ENCODE peak calls at places on chromosomes 5 and 9, in seven cellular contexts. One of them, this sample, is unnamed.

GRCh38 chr5:128919542-128919941 is 45.7 kb upstream of the SLC27A6 start:
- DNase-seq in GM23248: no peak
- DNase-seq in stomach: no peak
- DNase-seq in LoVo: no peak
- DNase-seq in body of pancreas: no peak
- DNase-seq in astrocyte of the spinal cord: no peak
- DNase-seq in hypothalamus: no peak
- DNase-seq in this sample: no peak

GRCh38 chr5:140115186-140115500 is 1.2 kb downstream of the PURA start:
- DNase-seq in GM23248: peak; percentile 39
- DNase-seq in stomach: no peak
- DNase-seq in LoVo: no peak
- DNase-seq in body of pancreas: no peak
- DNase-seq in astrocyte of the spinal cord: no peak
- DNase-seq in hypothalamus: no peak
- DNase-seq in this sample: no peak

GRCh38 chr9:34185778-34186551 is 7.1 kb downstream of the UBAP1 start:
- DNase-seq in GM23248: peak; percentile 96
- DNase-seq in stomach: peak; percentile 57
- DNase-seq in LoVo: peak; percentile 84
- DNase-seq in body of pancreas: peak; percentile 71
- DNase-seq in astrocyte of the spinal cord: peak; percentile 93
- DNase-seq in hypothalamus: no peak
- DNase-seq in this sample: peak; percentile 55

GRCh38 chr5:139141841-139142240 is 56.3 kb downstream of the SIL1 start:
- DNase-seq in GM23248: peak; percentile 49
- DNase-seq in stomach: peak; percentile 87
- DNase-seq in LoVo: peak; percentile 37
- DNase-seq in body of pancreas: peak; percentile 88
- DNase-seq in astrocyte of the spinal cord: peak; percentile 91
- DNase-seq in hypothalamus: peak; percentile 21
- DNase-seq in this sample: no peak

GRCh38 chr9:129624168-129624759 is 1.7 kb upstream of the NTMT1 start:
- DNase-seq in GM23248: peak; percentile 74
- DNase-seq in stomach: peak; percentile 68
- DNase-seq in LoVo: peak; percentile 54
- DNase-seq in body of pancreas: peak; percentile 55
- DNase-seq in astrocyte of the spinal cord: peak; percentile 51
- DNase-seq in hypothalamus: no peak
- DNase-seq in this sample: peak; percentile 68

GRCh38 chr5:45399041-45399440 is 297.1 kb downstream of the HCN1 start:
- DNase-seq in GM23248: no peak
- DNase-seq in stomach: no peak
- DNase-seq in LoVo: no peak
- DNase-seq in body of pancreas: no peak
- DNase-seq in astrocyte of the spinal cord: no peak
- DNase-seq in hypothalamus: no peak
- DNase-seq in this sample: no peak

GRCh38 chr5:154712518-154713437 is 42.4 kb upstream of the LARP1 start:
- DNase-seq in GM23248: no peak
- DNase-seq in stomach: peak; percentile 88
- DNase-seq in LoVo: peak; percentile 22
- DNase-seq in body of pancreas: peak; percentile 92
- DNase-seq in astrocyte of the spinal cord: no peak
- DNase-seq in hypothalamus: no peak
- DNase-seq in this sample: no peak

GRCh38 chr5:137122075-137122474 is 377.1 kb downstream of the SPOCK1 start:
- DNase-seq in GM23248: peak; percentile 47
- DNase-seq in stomach: no peak
- DNase-seq in LoVo: no peak
- DNase-seq in body of pancreas: peak; percentile 45
- DNase-seq in astrocyte of the spinal cord: no peak
- DNase-seq in hypothalamus: no peak
- DNase-seq in this sample: no peak

GRCh38 chr5:170297589-170298462 is at the start of gene LCP2:
- DNase-seq in GM23248: no peak
- DNase-seq in stomach: no peak
- DNase-seq in LoVo: no peak
- DNase-seq in body of pancreas: no peak
- DNase-seq in astrocyte of the spinal cord: no peak
- DNase-seq in hypothalamus: no peak
- DNase-seq in this sample: peak; percentile 85

GRCh38 chr9:27925815-27926214 is 352.5 kb upstream of the C9orf72 start:
- DNase-seq in GM23248: no peak
- DNase-seq in stomach: no peak
- DNase-seq in LoVo: no peak
- DNase-seq in body of pancreas: no peak
- DNase-seq in astrocyte of the spinal cord: no peak
- DNase-seq in hypothalamus: no peak
- DNase-seq in this sample: no peak

GRCh38 chr9:93304574-93305496 is 120.9 kb downstream of the WNK2 start:
- DNase-seq in GM23248: peak; percentile 72
- DNase-seq in stomach: peak; percentile 65
- DNase-seq in LoVo: no peak
- DNase-seq in body of pancreas: peak; percentile 67
- DNase-seq in astrocyte of the spinal cord: peak; percentile 55
- DNase-seq in hypothalamus: peak; percentile 69
- DNase-seq in this sample: peak; percentile 9

GRCh38 chr5:179862891-179863290 is 4.3 kb upstream of the MRNIP start:
- DNase-seq in GM23248: no peak
- DNase-seq in stomach: no peak
- DNase-seq in LoVo: no peak
- DNase-seq in body of pancreas: no peak
- DNase-seq in astrocyte of the spinal cord: no peak
- DNase-seq in hypothalamus: no peak
- DNase-seq in this sample: no peak

GRCh38 chr9:90802534-90802933 is 915 bp downstream of the SYK start:
- DNase-seq in GM23248: no peak
- DNase-seq in stomach: no peak
- DNase-seq in LoVo: no peak
- DNase-seq in body of pancreas: no peak
- DNase-seq in astrocyte of the spinal cord: no peak
- DNase-seq in hypothalamus: no peak
- DNase-seq in this sample: no peak

GRCh38 chr9:99244300-99245260 is 22.5 kb downstream of the SEC61B start:
- DNase-seq in GM23248: no peak
- DNase-seq in stomach: no peak
- DNase-seq in LoVo: no peak
- DNase-seq in body of pancreas: no peak
- DNase-seq in astrocyte of the spinal cord: no peak
- DNase-seq in hypothalamus: no peak
- DNase-seq in this sample: no peak

GRCh38 chr9:37209431-37210386 is 89.3 kb downstream of the ZCCHC7 start:
- DNase-seq in GM23248: peak; percentile 17
- DNase-seq in stomach: no peak
- DNase-seq in LoVo: no peak
- DNase-seq in body of pancreas: no peak
- DNase-seq in astrocyte of the spinal cord: no peak
- DNase-seq in hypothalamus: no peak
- DNase-seq in this sample: peak; percentile 56

GRCh38 chr5:152487130-152487529 is 82.1 kb upstream of the NMUR2 start:
- DNase-seq in GM23248: no peak
- DNase-seq in stomach: no peak
- DNase-seq in LoVo: no peak
- DNase-seq in body of pancreas: no peak
- DNase-seq in astrocyte of the spinal cord: no peak
- DNase-seq in hypothalamus: no peak
- DNase-seq in this sample: no peak

GRCh38 chr9:112273826-112274225 is 59.6 kb downstream of the PTBP3 start:
- DNase-seq in GM23248: no peak
- DNase-seq in stomach: no peak
- DNase-seq in LoVo: no peak
- DNase-seq in body of pancreas: no peak
- DNase-seq in astrocyte of the spinal cord: no peak
- DNase-seq in hypothalamus: no peak
- DNase-seq in this sample: no peak

GRCh38 chr9:18477719-18478118 is 3.8 kb downstream of the ADAMTSL1 start:
- DNase-seq in GM23248: peak; percentile 34
- DNase-seq in stomach: no peak
- DNase-seq in LoVo: no peak
- DNase-seq in body of pancreas: no peak
- DNase-seq in astrocyte of the spinal cord: no peak
- DNase-seq in hypothalamus: no peak
- DNase-seq in this sample: no peak

GRCh38 chr9:132015866-132016265 is 63.8 kb downstream of the MED27 start:
- DNase-seq in GM23248: no peak
- DNase-seq in stomach: no peak
- DNase-seq in LoVo: no peak
- DNase-seq in body of pancreas: no peak
- DNase-seq in astrocyte of the spinal cord: no peak
- DNase-seq in hypothalamus: no peak
- DNase-seq in this sample: no peak

GRCh38 chr9:34592895-34593601 is 3.5 kb upstream of the CNTFR start:
- DNase-seq in GM23248: peak; percentile 35
- DNase-seq in stomach: peak; percentile 44
- DNase-seq in LoVo: no peak
- DNase-seq in body of pancreas: peak; percentile 54
- DNase-seq in astrocyte of the spinal cord: no peak
- DNase-seq in hypothalamus: peak; percentile 67
- DNase-seq in this sample: no peak

GRCh38 chr5:179421156-179421895 is 76.1 kb upstream of the ADAMTS2 start:
- DNase-seq in GM23248: no peak
- DNase-seq in stomach: no peak
- DNase-seq in LoVo: no peak
- DNase-seq in body of pancreas: no peak
- DNase-seq in astrocyte of the spinal cord: no peak
- DNase-seq in hypothalamus: no peak
- DNase-seq in this sample: no peak

GRCh38 chr5:93395010-93395409 is 186.0 kb downstream of the NR2F1-AS1 start:
- DNase-seq in GM23248: peak; percentile 41
- DNase-seq in stomach: no peak
- DNase-seq in LoVo: no peak
- DNase-seq in body of pancreas: no peak
- DNase-seq in astrocyte of the spinal cord: no peak
- DNase-seq in hypothalamus: no peak
- DNase-seq in this sample: no peak

GRCh38 chr9:25857167-25857566 is 178.9 kb upstream of the TUSC1 start:
- DNase-seq in GM23248: no peak
- DNase-seq in stomach: no peak
- DNase-seq in LoVo: no peak
- DNase-seq in body of pancreas: no peak
- DNase-seq in astrocyte of the spinal cord: no peak
- DNase-seq in hypothalamus: no peak
- DNase-seq in this sample: peak; percentile 54

GRCh38 chr5:154131817-154132216 is 58.7 kb upstream of the GALNT10 start:
- DNase-seq in GM23248: no peak
- DNase-seq in stomach: no peak
- DNase-seq in LoVo: no peak
- DNase-seq in body of pancreas: no peak
- DNase-seq in astrocyte of the spinal cord: no peak
- DNase-seq in hypothalamus: no peak
- DNase-seq in this sample: no peak

GRCh38 chr9:131258186-131258585 is 18.1 kb downstream of the FAM78A start:
- DNase-seq in GM23248: peak; percentile 45
- DNase-seq in stomach: no peak
- DNase-seq in LoVo: no peak
- DNase-seq in body of pancreas: no peak
- DNase-seq in astrocyte of the spinal cord: no peak
- DNase-seq in hypothalamus: no peak
- DNase-seq in this sample: no peak

GRCh38 chr9:3441197-3441816 is 84.5 kb downstream of the RFX3 start:
- DNase-seq in GM23248: peak; percentile 75
- DNase-seq in stomach: peak; percentile 50
- DNase-seq in LoVo: peak; percentile 47
- DNase-seq in body of pancreas: peak; percentile 52
- DNase-seq in astrocyte of the spinal cord: peak; percentile 75
- DNase-seq in hypothalamus: no peak
- DNase-seq in this sample: peak; percentile 56